ENCODE peak calls at places on chromosomes 4 and X, in nine cellular contexts. V is hepatocyte; X is naive thymus-derived CD4-positive, alpha-beta T cell; Y is H7; R is ascending aorta; P is upper lobe of right lung; W is adrenal gland; D is aorta; F is brain microvascular endothelial cell. G is an unnamed sample. For H3K27me3, the result is how much of the 10 kb centered on the place peaks cover.

GRCh38 chrX:34810364-34810763 is 132.2 kb upstream of the FAM47B start:
- DNase-seq in V (no peak), X (no peak), Y (no peak), R (no peak), P (no peak), W (no peak), D (no peak), F (no peak), G (no peak)

GRCh38 chr4:89657931-89658700 is 178.8 kb downstream of the SNCA start:
- DNase-seq in V (peak), X (peak), Y (no peak), R (no peak), P (no peak), W (no peak), D (no peak), F (peak), G (no peak)

GRCh38 chrX:16469870-16470269 is 180.1 kb upstream of the S100G start:
- DNase-seq in V (no peak), X (no peak), Y (peak), R (no peak), P (no peak), W (no peak), D (no peak), F (no peak), G (no peak)

GRCh38 chrX:101265869-101266428 is 25.2 kb downstream of the TAF7L start:
- DNase-seq in V (no peak), X (no peak), Y (no peak), R (no peak), P (no peak), W (no peak), D (no peak), F (peak), G (no peak)

GRCh38 chr4:95465010-95465409 is 83.8 kb downstream of the UNC5C start:
- DNase-seq in V (no peak), X (no peak), Y (no peak), R (no peak), P (no peak), W (no peak), D (no peak), F (peak), G (no peak)

GRCh38 chr4:25982962-25983361 is 68.9 kb downstream of the SMIM20 start:
- DNase-seq in V (no peak), X (no peak), Y (no peak), R (no peak), P (no peak), W (no peak), D (no peak), F (peak), G (no peak)

GRCh38 chr4:184978211-184978610 is 40.1 kb upstream of the HELT start:
- DNase-seq in V (no peak), X (no peak), Y (no peak), R (no peak), P (no peak), W (no peak), D (peak), F (no peak), G (peak)

GRCh38 chr4:153232768-153233167 is 28.5 kb downstream of the TRIM2 start:
- DNase-seq in V (peak), X (no peak), Y (peak), R (no peak), P (no peak), W (no peak), D (no peak), F (no peak), G (no peak)

GRCh38 chrX:638482-639131 is 8.0 kb downstream of the SHOX start:
- DNase-seq in V (no peak), X (no peak), Y (no peak), R (no peak), P (no peak), W (no peak), D (peak), F (no peak), G (no peak)

GRCh38 chr4:89000844-89001360 is 56.1 kb downstream of the FAM13A start:
- DNase-seq in V (peak), X (no peak), Y (no peak), R (no peak), P (no peak), W (no peak), D (no peak), F (peak), G (no peak)

GRCh38 chr4:19187104-19187503 is 1064.6 kb upstream of the SLIT2 start:
- DNase-seq in V (peak), X (no peak), Y (no peak), R (no peak), P (no peak), W (no peak), D (no peak), F (peak), G (no peak)

GRCh38 chrX:129653985-129654651 is 638 bp downstream of the APLN start:
- DNase-seq in V (peak), X (no peak), Y (peak), R (no peak), P (no peak), W (no peak), D (no peak), F (no peak), G (no peak)

GRCh38 chr4:3339566-3339965 is 46.7 kb downstream of the RGS12 start:
- DNase-seq in V (no peak), X (no peak), Y (no peak), R (no peak), P (no peak), W (no peak), D (no peak), F (no peak), G (no peak)

GRCh38 chr4:89528525-89529133 is 221.0 kb upstream of the GPRIN3 start:
- DNase-seq in V (no peak), X (peak), Y (no peak), R (no peak), P (no peak), W (no peak), D (no peak), F (no peak), G (no peak)

GRCh38 chrX:46617906-46618305 is 44.3 kb downstream of the CHST7 start:
- DNase-seq in V (no peak), X (no peak), Y (no peak), R (no peak), P (no peak), W (no peak), D (no peak), F (no peak), G (no peak)

GRCh38 chrX:30488092-30488491 is 89.5 kb downstream of the TASL start:
- DNase-seq in V (peak), X (no peak), Y (peak), R (no peak), P (no peak), W (no peak), D (no peak), F (no peak), G (no peak)

GRCh38 chrX:136057567-136057966 is 72.3 kb downstream of the SLC9A6 start:
- DNase-seq in V (no peak), X (no peak), Y (no peak), R (no peak), P (no peak), W (no peak), D (no peak), F (no peak), G (no peak)

GRCh38 chr4:5888222-5888701 is 4.6 kb downstream of the CRMP1 start:
- DNase-seq in V (peak), X (no peak), Y (peak), R (no peak), P (no peak), W (no peak), D (no peak), F (no peak), G (no peak)

GRCh38 chrX:138150709-138151108 is 560.8 kb downstream of the FGF13 start:
- DNase-seq in V (no peak), X (no peak), Y (no peak), R (no peak), P (no peak), W (no peak), D (no peak), F (no peak), G (no peak)

GRCh38 chrX:133606990-133607389 is 191.7 kb upstream of the GPC4 start:
- DNase-seq in V (no peak), X (no peak), Y (no peak), R (no peak), P (no peak), W (no peak), D (no peak), F (no peak), G (no peak)

GRCh38 chr4:80781436-80781835 is 249.1 kb upstream of the BMP3 start:
- DNase-seq in V (no peak), X (no peak), Y (no peak), R (no peak), P (no peak), W (no peak), D (no peak), F (no peak), G (no peak)

GRCh38 chrX:129958814-129959492 is 23.5 kb upstream of the BCORL1 start:
- DNase-seq in V (no peak), X (no peak), Y (no peak), R (no peak), P (no peak), W (no peak), D (no peak), F (no peak), G (no peak)

GRCh38 chr4:122710434-122711308 is 21.8 kb upstream of the BBS12 start:
- DNase-seq in V (no peak), X (no peak), Y (no peak), R (no peak), P (no peak), W (no peak), D (no peak), F (peak), G (no peak)

GRCh38 chr4:151727365-151727764 is 33.4 kb downstream of the GATB start:
- DNase-seq in V (no peak), X (no peak), Y (no peak), R (no peak), P (no peak), W (no peak), D (no peak), F (no peak), G (no peak)

GRCh38 chrX:11944486-11944885 is 186.4 kb downstream of the MSL3 start:
- DNase-seq in V (peak), X (no peak), Y (peak), R (no peak), P (no peak), W (no peak), D (no peak), F (peak), G (no peak)

GRCh38 chrX:25019707-25020390 is 4.1 kb upstream of the ARX start:
- DNase-seq in V (no peak), X (no peak), Y (peak), R (no peak), P (no peak), W (no peak), D (no peak), F (no peak), G (no peak)

GRCh38 chrX:25020391-25021131 is 4.8 kb upstream of the ARX start:
- DNase-seq in V (peak), X (peak), Y (peak), R (no peak), P (no peak), W (no peak), D (no peak), F (no peak), G (no peak)

GRCh38 chrX:25023908-25024307 is 8.1 kb upstream of the ARX start:
- DNase-seq in V (no peak), X (no peak), Y (no peak), R (no peak), P (no peak), W (no peak), D (no peak), F (no peak), G (no peak)

GRCh38 chrX:25021132-25021498 is 5.3 kb upstream of the ARX start:
- DNase-seq in V (no peak), X (no peak), Y (peak), R (no peak), P (no peak), W (no peak), D (no peak), F (no peak), G (no peak)

DNA sequence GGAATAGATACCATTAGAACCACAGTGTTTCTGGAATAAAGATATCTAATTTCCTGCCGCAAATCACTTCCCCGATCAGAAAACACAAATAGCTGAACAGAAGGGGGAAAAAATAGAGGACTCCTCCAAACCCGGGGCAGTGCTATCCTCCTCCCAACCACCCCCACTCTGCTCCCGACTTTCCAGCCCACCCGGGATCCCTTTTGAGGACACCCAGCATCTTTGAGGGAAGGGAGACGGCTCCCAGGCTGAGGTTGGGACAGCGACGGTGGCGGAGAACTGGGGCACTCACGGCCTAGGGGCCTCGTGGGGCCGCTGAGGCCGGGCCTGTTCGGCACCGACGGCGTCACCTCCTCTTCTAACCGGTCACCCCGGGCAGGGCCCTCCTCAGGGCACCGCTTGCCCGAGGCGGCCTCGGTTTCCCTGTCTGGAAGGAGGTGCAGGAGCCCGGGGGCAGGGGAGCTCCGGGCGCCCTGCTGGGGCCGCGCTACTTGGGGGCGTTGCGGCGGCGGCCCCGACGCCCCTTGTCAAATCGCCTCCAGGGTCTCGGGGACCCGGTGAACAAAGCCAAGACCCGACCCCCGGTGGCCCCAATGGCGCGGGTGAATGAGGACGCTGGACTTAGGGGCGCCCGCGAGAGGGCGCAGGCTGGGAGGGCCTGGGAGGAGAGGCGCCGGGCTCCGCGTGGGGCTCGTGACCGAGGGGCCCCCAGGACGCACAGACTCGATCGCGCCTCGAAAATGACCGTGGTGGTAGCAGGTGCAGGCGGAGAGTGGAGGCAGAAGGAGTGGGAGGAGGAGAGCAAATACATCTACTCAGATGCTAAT is 6.9 kb upstream of the ARX start:
- DNase-seq in V (peak), X (no peak), Y (peak), R (no peak), P (no peak), W (no peak), D (no peak), F (no peak), G (no peak)
- H3K4me3 ChIP-seq in V (no peak), X (no peak), Y (peak), R (no peak), P (no peak), W (no peak), D (no peak), F (no peak), G (no peak)

DNA sequence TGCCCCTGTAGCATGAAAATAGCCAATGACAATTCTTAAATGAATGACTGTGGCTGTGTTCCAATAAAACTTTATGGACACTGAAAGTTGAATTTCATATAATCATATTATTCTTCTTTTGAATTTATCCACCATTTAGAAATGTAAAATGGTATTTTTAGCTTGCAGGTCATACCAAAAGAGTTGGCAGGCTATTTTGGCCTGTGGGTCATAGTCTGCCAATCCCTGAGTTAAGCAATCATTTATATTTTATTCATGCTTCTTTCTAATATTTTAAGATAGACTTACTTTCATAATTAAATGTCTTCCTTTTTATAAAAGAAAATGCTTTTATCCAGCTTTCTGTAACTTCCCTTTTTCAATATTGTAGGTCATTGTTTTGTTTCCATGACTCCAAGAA is 4.8 kb downstream of the HPGD start:
- DNase-seq in V (no peak), X (no peak), Y (no peak), R (no peak), P (no peak), W (no peak), D (no peak), F (no peak), G (no peak)
- H3K27me3 ChIP-seq in V (under half), X (under half), Y (under half), R (under half), P (under half), W (under half), D (under half), F (under half), G (under half)

GRCh38 chrX:79159800-79160199 is 15.3 kb downstream of the GPR174 start:
- DNase-seq in V (no peak), X (no peak), Y (no peak), R (no peak), P (no peak), W (no peak), D (no peak), F (no peak), G (no peak)

GRCh38 chrX:79156818-79157217 is 12.3 kb downstream of the GPR174 start:
- DNase-seq in V (no peak), X (no peak), Y (no peak), R (no peak), P (no peak), W (no peak), D (no peak), F (no peak), G (no peak)

GRCh38 chrX:79162076-79162475 is 17.6 kb downstream of the GPR174 start:
- DNase-seq in V (no peak), X (no peak), Y (no peak), R (no peak), P (no peak), W (no peak), D (no peak), F (no peak), G (no peak)

GRCh38 chrX:79167437-79167836 is 22.9 kb downstream of the GPR174 start:
- DNase-seq in V (no peak), X (peak), Y (no peak), R (no peak), P (no peak), W (no peak), D (no peak), F (no peak), G (no peak)

DNA sequence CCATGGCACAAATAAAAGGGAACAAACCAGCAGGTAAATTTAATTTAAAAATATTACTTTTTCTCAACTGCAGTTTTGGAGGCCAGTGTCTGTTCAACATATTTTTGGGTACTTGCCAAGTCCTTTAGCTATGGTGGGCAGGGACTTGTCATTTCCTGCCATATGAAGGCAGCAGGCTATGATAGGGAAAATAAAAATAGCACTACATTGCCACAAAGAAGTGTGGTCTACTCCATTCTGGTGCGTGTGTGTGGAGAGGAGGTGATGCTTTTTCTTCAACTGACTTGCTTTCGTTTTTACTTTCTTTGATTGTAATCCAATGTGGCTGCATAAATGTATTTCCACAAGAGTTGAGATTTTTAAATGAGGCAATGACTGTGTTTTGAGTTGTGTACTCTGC is 17.2 kb downstream of the GPR174 start:
- DNase-seq in V (no peak), X (peak), Y (no peak), R (no peak), P (no peak), W (no peak), D (no peak), F (no peak), G (no peak)
- H3K4me3 ChIP-seq in V (no peak), X (peak), Y (no peak), R (no peak), P (no peak), W (no peak), D (no peak), F (no peak), G (no peak)

GRCh38 chr4:8699479-8700145 is 107.0 kb downstream of the CPZ start:
- DNase-seq in V (no peak), X (no peak), Y (peak), R (no peak), P (peak), W (no peak), D (no peak), F (no peak), G (no peak)
- H3K27me3 ChIP-seq in V (under half), X (under half), Y (under half), R (under half), P (under half), W (under half), D (under half), F (under half), G (under half)

GRCh38 chr4:102247041-102247440 is 98.2 kb downstream of the SLC39A8 start:
- DNase-seq in V (no peak), X (no peak), Y (no peak), R (no peak), P (no peak), W (no peak), D (no peak), F (no peak), G (no peak)

GRCh38 chr4:102246416-102246815 is 98.9 kb downstream of the SLC39A8 start:
- DNase-seq in V (no peak), X (no peak), Y (no peak), R (no peak), P (no peak), W (no peak), D (no peak), F (no peak), G (no peak)

GRCh38 chr4:102250341-102250740 is 94.9 kb downstream of the SLC39A8 start:
- DNase-seq in V (no peak), X (no peak), Y (no peak), R (no peak), P (no peak), W (no peak), D (no peak), F (no peak), G (no peak)

GRCh38 chr4:102244878-102245535 is 100.3 kb downstream of the SLC39A8 start:
- DNase-seq in V (no peak), X (no peak), Y (no peak), R (no peak), P (no peak), W (no peak), D (no peak), F (no peak), G (peak)
- H3K4me3 ChIP-seq in V (no peak), X (no peak), Y (no peak), R (no peak), P (no peak), W (no peak), D (no peak), F (no peak), G (no peak)

DNA sequence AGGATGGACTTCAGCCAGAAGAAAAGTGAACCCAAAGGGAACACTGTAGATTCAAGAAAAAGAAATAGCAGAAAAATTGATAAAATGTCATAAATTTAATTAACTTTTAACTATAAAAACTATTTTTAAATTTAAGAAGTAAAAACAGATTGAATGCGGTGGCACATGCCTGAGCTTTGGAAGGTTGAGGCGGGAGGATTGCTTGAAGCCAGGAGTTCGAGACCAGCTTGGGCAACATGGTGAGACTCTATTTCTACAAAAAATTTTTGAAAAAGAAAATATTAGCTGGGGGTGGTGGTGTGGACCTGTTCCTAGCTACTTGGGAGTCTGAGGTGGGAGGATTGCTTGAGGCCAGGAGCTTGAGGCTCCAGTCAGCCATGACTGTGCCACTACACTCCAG is 3.0 kb downstream of the FAM184B start:
- DNase-seq in V (no peak), X (no peak), Y (no peak), R (no peak), P (no peak), W (no peak), D (no peak), F (no peak), G (no peak)
- H3K27me3 ChIP-seq in V (half or more), X (under half), Y (under half), R (under half), P (under half), W (under half), D (under half), F (under half), G (under half)

DNA sequence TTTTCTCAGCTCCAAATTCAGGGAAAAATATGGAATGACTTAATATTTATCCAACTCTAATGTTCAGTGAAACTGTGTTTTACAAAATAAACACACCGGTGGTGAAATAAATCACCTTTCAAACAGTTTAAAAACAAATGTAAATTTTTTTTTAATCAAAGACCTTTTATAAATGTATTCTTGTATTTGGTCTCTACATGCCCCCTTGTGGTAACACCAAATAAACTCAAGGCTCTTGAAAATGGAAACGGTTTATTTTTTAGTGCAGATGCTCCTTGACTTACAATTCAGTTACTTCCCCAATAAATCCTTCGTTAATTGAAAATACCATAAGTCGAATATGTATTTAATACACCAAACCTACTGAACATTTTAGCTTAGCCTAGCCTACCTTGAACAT is 45.9 kb upstream of the ITM2A start:
- DNase-seq in V (peak), X (peak), Y (peak), R (no peak), P (no peak), W (no peak), D (no peak), F (no peak), G (no peak)
- H3K4me3 ChIP-seq in V (no peak), X (peak), Y (no peak), R (no peak), P (no peak), W (no peak), D (no peak), F (no peak), G (no peak)